ENCODE peak calls at places on chromosomes 16 and 17, in four cellular contexts. L is PC-3, H is brain microvascular endothelial cell, F is heart left ventricle. U is an unnamed sample.

GRCh38 chr17:82031885-82032627 is 578 bp downstream of the RAC3 start:
- DNase-seq in L (peak), H (no peak), F (no peak), U (peak)

GRCh38 chr17:18037482-18037881 is 1.5 kb downstream of the ATPAF2 start:
- DNase-seq in L (no peak), H (no peak), F (no peak), U (no peak)

GRCh38 chr17:59498421-59499307 is 66.7 kb upstream of the DHX40 start:
- DNase-seq in L (no peak), H (no peak), F (no peak), U (no peak)

GRCh38 chr17:77555741-77556291 is 402.7 kb upstream of the TNRC6C start:
- DNase-seq in L (peak), H (no peak), F (no peak), U (peak)

GRCh38 chr16:4994719-4995434 is 36.7 kb downstream of the SEC14L5 start:
- DNase-seq in L (no peak), H (no peak), F (no peak), U (no peak)

GRCh38 chr16:3012828-3013420 is at the start of gene CLDN9:
- DNase-seq in L (peak), H (no peak), F (no peak), U (no peak)

GRCh38 chr17:10171581-10171981 is 26.8 kb downstream of the GAS7 start:
- DNase-seq in L (no peak), H (peak), F (no peak), U (no peak)

GRCh38 chr17:71601894-71602504 is 518.8 kb upstream of the SOX9 start:
- DNase-seq in L (no peak), H (no peak), F (no peak), U (no peak)

GRCh38 chr16:27753563-27753962 is 203.6 kb downstream of the KATNIP start:
- DNase-seq in L (no peak), H (no peak), F (no peak), U (no peak)

GRCh38 chr17:66491665-66492064 is 189.3 kb downstream of the PRKCA start:
- DNase-seq in L (no peak), H (no peak), F (no peak), U (no peak)

GRCh38 chr16:2529061-2529931 is 1.9 kb downstream of the CEMP1 start:
- DNase-seq in L (peak), H (no peak), F (no peak), U (no peak)

GRCh38 chr17:10499950-10500349 is 18.4 kb downstream of the MYH1 start:
- DNase-seq in L (no peak), H (no peak), F (no peak), U (no peak)

GRCh38 chr17:17957584-17957916 is 14.7 kb downstream of the TOM1L2 start:
- DNase-seq in L (peak), H (no peak), F (no peak), U (no peak)

GRCh38 chr17:77085916-77086432 is 54.8 kb upstream of the SEC14L1 start:
- DNase-seq in L (no peak), H (no peak), F (no peak), U (no peak)

GRCh38 chr17:71163121-71163812 is 957.6 kb upstream of the SOX9 start:
- DNase-seq in L (peak), H (peak), F (no peak), U (no peak)

GRCh38 chr17:40551091-40551873 is 14.0 kb downstream of the CCR7 start:
- DNase-seq in L (peak), H (peak), F (peak), U (no peak)

GRCh38 chr16:4313563-4314531 is 2.0 kb upstream of the GLIS2 start:
- DNase-seq in L (no peak), H (no peak), F (no peak), U (no peak)

GRCh38 chr17:82740906-82741759 is 5.7 kb downstream of the FN3K start:
- DNase-seq in L (no peak), H (no peak), F (no peak), U (peak)

GRCh38 chr16:19005561-19006445 is 22.1 kb downstream of the TMC7 start:
- DNase-seq in L (peak), H (peak), F (peak), U (peak)

GRCh38 chr16:1762879-1763520 is 8.3 kb downstream of the NME3 start:
- DNase-seq in L (no peak), H (no peak), F (no peak), U (no peak)

GRCh38 chr17:79622776-79623175 is 11.9 kb upstream of the RBFOX3 start:
- DNase-seq in L (no peak), H (no peak), F (peak), U (no peak)

GRCh38 chr16:49704586-49705155 is 151.2 kb downstream of the ZNF423 start:
- DNase-seq in L (no peak), H (no peak), F (no peak), U (no peak)
- TF ChIP-seq CTCF in L (no peak), H (peak), F (no peak), U (no peak)

GRCh38 chr17:20952183-20952582 is 90.6 kb downstream of the USP22 start:
- DNase-seq in L (peak), H (no peak), F (no peak), U (no peak)
- H3K27ac ChIP-seq in L (peak), H (no peak), F (no peak), U (no peak)

GRCh38 chr17:38674013-38674748 is 576 bp downstream of the EPOP start:
- DNase-seq in L (no peak), H (no peak), F (no peak), U (no peak)
- TF ChIP-seq CTCF in L (peak), H (no peak), F (no peak), U (peak)

DNA sequence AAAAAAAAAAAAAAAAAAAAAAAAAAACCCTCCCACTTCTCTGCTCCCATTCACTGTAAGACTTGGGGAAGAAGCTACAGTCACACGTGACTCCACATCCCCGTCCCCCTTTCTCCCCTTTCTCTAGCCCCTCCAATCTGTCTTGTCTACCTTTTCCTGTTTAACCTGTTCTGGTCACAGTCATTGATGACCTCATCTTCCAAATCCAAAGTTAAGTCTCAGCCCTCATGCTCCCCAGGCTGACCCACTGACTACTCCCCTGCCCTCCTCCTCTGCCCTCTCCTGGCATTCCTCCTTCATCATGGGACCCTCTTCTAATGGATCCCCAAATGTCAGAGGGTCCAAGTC is 1.6 kb upstream of the CDH5 start:
- DNase-seq in L (peak), H (no peak), F (no peak), U (peak)
- H3K27ac ChIP-seq in L (peak), H (no peak), F (peak), U (no peak)

GRCh38 chr16:87735270-87736002 is 30.4 kb downstream of the KLHDC4 start:
- DNase-seq in L (no peak), H (no peak), F (no peak), U (no peak)
- TF ChIP-seq CTCF in L (no peak), H (no peak), F (no peak), U (no peak)

GRCh38 chr16:29314292-29314934 is 92.1 kb downstream of the NPIPB11 start:
- DNase-seq in L (no peak), H (no peak), F (no peak), U (no peak)
- H3K27ac ChIP-seq in L (no peak), H (no peak), F (no peak), U (no peak)

GRCh38 chr16:55041540-55042234 is 111.0 kb downstream of the IRX5 start:
- DNase-seq in L (no peak), H (no peak), F (no peak), U (no peak)

GRCh38 chr16:55044366-55044975 is 113.8 kb downstream of the IRX5 start:
- DNase-seq in L (no peak), H (no peak), F (no peak), U (no peak)

GRCh38 chr16:55042556-55043432 is 112.1 kb downstream of the IRX5 start:
- DNase-seq in L (no peak), H (no peak), F (no peak), U (no peak)

GRCh38 chr16:55045329-55046145 is 114.9 kb downstream of the IRX5 start:
- DNase-seq in L (no peak), H (no peak), F (no peak), U (no peak)

DNA sequence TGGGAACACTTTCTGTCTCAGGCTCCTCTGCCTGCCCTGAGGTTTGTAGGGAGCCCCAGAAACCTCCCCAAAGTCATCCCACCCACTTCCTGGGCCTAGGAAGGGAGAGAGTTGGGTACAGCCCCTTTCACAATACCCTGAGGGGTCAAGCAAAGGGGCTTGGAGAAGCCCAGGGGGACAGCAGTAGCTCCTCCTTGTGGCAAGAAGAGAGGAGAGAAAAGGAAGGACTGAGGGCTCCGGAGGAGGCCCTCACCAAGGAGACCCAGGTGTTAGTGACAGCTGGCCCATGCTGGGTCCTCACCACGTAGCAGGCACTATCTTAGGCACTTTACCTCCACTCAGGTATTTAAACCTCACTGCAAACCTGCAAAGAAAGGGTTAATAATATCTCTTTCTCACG is 112.8 kb downstream of the IRX5 start:
- DNase-seq in L (no peak), H (no peak), F (no peak), U (no peak)
- TF ChIP-seq CTCF in L (no peak), H (no peak), F (no peak), U (no peak)

GRCh38 chr16:24118126-24118821 is 137.9 kb upstream of the CACNG3 start:
- DNase-seq in L (no peak), H (no peak), F (peak), U (no peak)

GRCh38 chr16:24119807-24120206 is 136.3 kb upstream of the CACNG3 start:
- DNase-seq in L (no peak), H (no peak), F (no peak), U (no peak)

GRCh38 chr16:24125199-24125598 is 130.9 kb upstream of the CACNG3 start:
- DNase-seq in L (no peak), H (no peak), F (no peak), U (no peak)

GRCh38 chr16:24124291-24124690 is 131.8 kb upstream of the CACNG3 start:
- DNase-seq in L (no peak), H (no peak), F (no peak), U (no peak)

DNA sequence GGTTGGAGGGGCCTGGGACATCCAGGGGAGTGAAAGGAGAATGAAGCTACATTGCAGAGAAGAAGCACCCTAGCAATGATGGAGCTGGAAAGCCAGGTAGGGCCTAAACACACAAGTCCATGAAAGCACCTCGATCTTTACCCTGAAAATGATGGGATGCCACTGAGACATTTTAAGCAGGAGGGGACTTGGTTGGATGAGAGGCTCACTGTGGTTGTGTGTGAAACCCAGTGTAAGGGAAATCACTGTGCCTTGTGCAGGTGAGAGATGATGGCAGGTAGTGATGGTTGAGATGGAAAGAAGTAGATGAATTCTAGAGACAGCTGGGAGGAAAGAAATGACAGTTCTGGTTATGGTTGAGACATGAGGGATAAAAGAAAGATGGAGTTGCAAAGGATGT is 132.9 kb upstream of the CACNG3 start:
- DNase-seq in L (no peak), H (no peak), F (no peak), U (no peak)
- H3K27ac ChIP-seq in L (no peak), H (no peak), F (no peak), U (no peak)

GRCh38 chr17:43626066-43626465 is 35.7 kb downstream of the MEOX1 start:
- DNase-seq in L (no peak), H (no peak), F (no peak), U (no peak)

GRCh38 chr17:43632231-43632630 is 29.5 kb downstream of the MEOX1 start:
- DNase-seq in L (no peak), H (no peak), F (no peak), U (no peak)

GRCh38 chr17:43627657-43628650 is 33.8 kb downstream of the MEOX1 start:
- DNase-seq in L (no peak), H (no peak), F (peak), U (no peak)
- TF ChIP-seq CTCF in L (no peak), H (no peak), F (no peak), U (no peak)

DNA sequence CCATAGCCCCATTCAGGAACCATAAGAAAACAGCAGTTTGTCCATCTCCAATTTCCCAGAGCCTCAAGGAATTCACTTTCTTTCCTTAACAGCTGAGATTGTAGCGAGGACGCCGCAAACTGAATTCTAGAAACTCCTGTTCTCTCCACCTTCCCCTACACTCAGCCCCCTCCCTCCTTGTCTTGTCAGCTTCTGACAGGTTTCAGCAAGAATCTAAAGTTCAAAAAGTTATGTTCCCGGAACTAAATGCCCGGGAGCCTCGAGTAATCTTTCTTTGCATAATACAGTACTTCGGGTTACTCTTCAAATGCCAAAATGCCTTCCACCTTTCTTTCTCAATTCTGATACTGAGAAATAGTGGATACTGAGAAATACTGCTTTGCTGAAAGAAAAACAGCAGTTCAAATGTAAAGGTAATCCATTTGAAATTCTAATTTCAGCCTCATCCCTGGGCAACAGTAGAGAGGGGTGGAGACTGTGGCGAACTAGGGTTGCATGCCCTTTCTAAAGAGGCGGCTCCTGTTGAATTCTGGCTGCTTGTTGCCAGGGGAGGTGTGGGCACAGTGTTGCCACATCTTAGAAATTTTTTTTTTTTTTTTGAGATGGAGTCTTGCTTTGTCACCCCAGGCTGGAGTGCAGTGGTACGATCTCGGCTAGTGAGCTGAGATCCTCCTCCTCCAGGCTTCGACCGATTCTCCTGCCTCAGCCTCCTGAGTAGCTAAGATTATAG is 63.5 kb upstream of the USP7 start:
- DNase-seq in L (no peak), H (no peak), F (no peak), U (peak)
- H3K27ac ChIP-seq in L (no peak), H (no peak), F (no peak), U (peak)

U was measured in RWPE1.